ENCODE peak calls at places on chromosomes 2 and 18, in eight cellular contexts. M is right lobe of liver, V is esophagus squamous epithelium, F is sigmoid colon, S is Peyer's patch, X is breast epithelium, C is suprapubic skin, Q is heart left ventricle. P is an unnamed sample.

GRCh38 chr18:9698497-9698896 is 9.6 kb upstream of the RAB31 start:
- DNase-seq in V (no peak), Q (no peak), F (no peak), S (no peak), C (no peak), X (no peak), M (peak), P (no peak)

GRCh38 chr2:96832751-96833507 is 10.9 kb downstream of the ANKRD23 start:
- DNase-seq in Q (peak), F (peak), V (no peak), M (peak), C (no peak), S (peak), X (peak), P (peak)

GRCh38 chr2:2683581-2683980 is 352.5 kb upstream of the MYT1L start:
- DNase-seq in C (no peak), S (no peak), F (no peak), X (no peak), V (no peak), Q (no peak), M (no peak), P (no peak)

GRCh38 chr2:6222296-6222695 is 530.1 kb downstream of the SOX11 start:
- DNase-seq in X (no peak), F (no peak), C (no peak), M (no peak), V (no peak), Q (no peak), S (no peak), P (no peak)

GRCh38 chr2:224882291-224883171 is 159.7 kb downstream of the DOCK10 start:
- DNase-seq in Q (no peak), M (no peak), F (no peak), C (no peak), X (no peak), V (no peak), S (no peak), P (no peak)

GRCh38 chr2:19753818-19754217 is 148.0 kb downstream of the TTC32 start:
- DNase-seq in F (no peak), Q (no peak), S (no peak), X (no peak), V (no peak), C (no peak), M (no peak), P (no peak)

GRCh38 chr2:169349528-169349927 is 12.8 kb downstream of the LRP2 start:
- DNase-seq in Q (no peak), S (no peak), C (no peak), M (no peak), F (no peak), X (no peak), V (no peak), P (no peak)

GRCh38 chr2:209458018-209458979 is 34.5 kb downstream of the MAP2 start:
- DNase-seq in F (no peak), C (no peak), S (no peak), M (no peak), Q (no peak), X (no peak), V (no peak), P (no peak)

GRCh38 chr2:136495636-136496035 is 269.7 kb upstream of the THSD7B start:
- DNase-seq in F (no peak), V (no peak), C (no peak), Q (no peak), M (no peak), X (no peak), S (no peak), P (no peak)

GRCh38 chr2:124753842-124754241 is 728.8 kb downstream of the CNTNAP5 start:
- DNase-seq in C (no peak), S (no peak), V (no peak), X (no peak), M (no peak), F (no peak), Q (no peak), P (no peak)

GRCh38 chr18:71442830-71443229 is 1101.3 kb downstream of the CBLN2 start:
- DNase-seq in C (no peak), X (no peak), S (no peak), Q (no peak), M (no peak), V (no peak), F (no peak), P (no peak)

GRCh38 chr18:70555046-70555445 is 266.2 kb downstream of the SOCS6 start:
- DNase-seq in S (no peak), V (no peak), Q (no peak), C (no peak), M (no peak), X (no peak), F (no peak), P (no peak)

GRCh38 chr2:129782618-129782960 is 196.9 kb upstream of the RAB6C start:
- DNase-seq in F (no peak), C (no peak), X (peak), V (no peak), M (no peak), S (no peak), Q (no peak), P (no peak)

GRCh38 chr2:203891474-203891873 is 23.9 kb downstream of the CTLA4 start:
- DNase-seq in S (no peak), Q (no peak), X (no peak), M (no peak), C (no peak), V (no peak), F (peak), P (no peak)

GRCh38 chr18:55504808-55505207 is 83.2 kb downstream of the TCF4 start:
- DNase-seq in V (no peak), C (no peak), S (no peak), F (no peak), M (no peak), Q (no peak), X (no peak), P (no peak)
- H3K27ac ChIP-seq in V (no peak), C (no peak), S (no peak), F (no peak), M (no peak), Q (no peak), X (no peak), P (no peak)

DNA sequence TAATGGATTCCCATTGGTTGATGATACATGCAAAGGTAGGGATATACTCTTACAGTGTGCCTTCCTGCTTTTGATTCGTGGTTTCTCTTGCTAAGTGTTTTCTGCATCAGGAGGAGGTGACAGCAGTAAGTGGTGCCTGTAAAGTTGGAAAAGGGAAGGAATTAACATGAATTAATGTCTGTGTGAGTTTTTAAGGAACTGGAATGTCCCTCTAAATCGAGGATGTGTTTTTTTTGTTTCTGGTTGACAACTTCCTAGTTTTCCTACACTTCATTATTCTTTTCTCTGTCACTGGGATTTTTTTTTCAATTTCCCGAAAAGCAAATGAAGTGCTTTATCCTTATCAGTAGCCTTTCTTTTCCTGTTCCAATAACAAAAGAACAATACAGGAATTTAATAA is 54.4 kb downstream of the CRIM1 start:
- DNase-seq in M (no peak), V (no peak), F (no peak), Q (no peak), C (no peak), S (no peak), X (no peak), P (no peak)
- TF ChIP-seq POLR2A in M (no peak), V (no peak), F (no peak), Q (no peak), C (no peak), S (no peak), X (no peak), P (no peak)

GRCh38 chr2:64331846-64332245 is 122.1 kb upstream of the LGALSL start:
- DNase-seq in S (no peak), M (no peak), F (no peak), V (no peak), Q (no peak), X (no peak), C (no peak), P (no peak)

GRCh38 chr2:64330281-64330680 is 123.7 kb upstream of the LGALSL start:
- DNase-seq in X (no peak), Q (no peak), M (no peak), F (no peak), C (peak), V (no peak), S (no peak), P (no peak)

GRCh38 chr2:64331430-64331700 is 122.6 kb upstream of the LGALSL start:
- DNase-seq in C (no peak), X (no peak), M (no peak), V (no peak), F (no peak), S (no peak), Q (no peak), P (no peak)

GRCh38 chr2:64329848-64330247 is 124.1 kb upstream of the LGALSL start:
- DNase-seq in Q (peak), V (no peak), X (no peak), F (no peak), C (peak), S (no peak), M (no peak), P (no peak)

DNA sequence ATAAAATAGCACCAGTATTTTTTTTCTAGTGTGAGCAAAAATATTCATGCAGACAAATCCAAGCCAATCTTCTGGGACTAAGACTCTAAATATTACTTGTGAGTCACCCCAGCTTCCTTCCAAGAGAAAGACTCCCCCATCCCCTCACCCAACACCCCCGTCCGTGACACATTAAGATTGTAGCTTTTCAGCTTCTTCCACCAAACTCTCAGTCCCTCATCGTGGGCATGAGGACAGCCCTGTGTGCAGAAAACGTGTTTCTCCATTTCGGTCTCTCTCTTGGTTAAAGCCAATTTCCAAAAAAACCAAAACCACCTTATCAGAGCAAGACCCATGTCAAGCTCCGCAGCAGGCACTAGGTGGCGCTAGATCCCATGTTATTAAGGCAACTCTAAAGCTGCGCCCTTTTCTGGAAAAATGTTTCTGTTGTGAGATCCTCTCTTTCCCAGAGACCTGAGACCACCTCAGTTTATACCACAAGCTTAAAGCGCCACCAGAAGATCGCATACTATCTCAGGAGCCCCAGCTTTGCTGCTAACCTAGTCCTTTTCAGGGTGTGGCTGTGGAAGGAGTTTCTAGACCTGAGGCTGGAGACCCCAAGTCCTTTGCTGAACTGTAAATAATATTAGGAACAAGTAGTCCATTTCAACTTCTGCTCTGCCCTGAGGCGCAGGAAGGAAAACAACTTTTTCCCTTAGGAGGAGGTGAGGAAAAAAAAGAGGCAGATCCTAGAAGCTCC is 123.1 kb upstream of the LGALSL start:
- DNase-seq in Q (peak), X (peak), F (peak), S (peak), C (peak), V (peak), M (peak), P (peak)
- H3K27ac ChIP-seq in Q (peak), X (peak), F (peak), S (no peak), C (peak), V (peak), M (no peak), P (peak)

DNA sequence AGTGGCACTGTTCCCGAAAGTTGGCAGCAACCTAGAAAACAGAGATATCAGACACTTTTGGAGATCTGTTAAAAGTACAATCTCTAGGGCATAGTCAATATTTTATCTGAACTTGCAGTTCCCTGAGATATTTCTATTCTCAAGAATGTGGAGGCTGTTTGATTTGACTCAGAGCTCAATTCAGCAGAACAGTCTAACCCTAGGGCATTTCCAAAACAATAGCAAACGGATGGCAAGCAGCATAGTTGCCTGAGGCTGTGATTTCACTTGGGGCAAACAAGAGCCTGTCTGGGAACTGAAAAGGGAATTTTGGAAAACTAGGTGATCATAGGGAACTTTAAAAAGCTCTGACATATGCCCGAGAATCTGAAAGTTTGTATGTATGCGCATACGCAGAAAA is 772.8 kb upstream of the LRRTM1 start:
- DNase-seq in M (no peak), Q (no peak), C (no peak), S (no peak), F (no peak), V (no peak), X (no peak), P (no peak)
- TF ChIP-seq POLR2A in M (no peak), Q (no peak), C (no peak), S (no peak), F (no peak), V (no peak), X (no peak), P (no peak)

GRCh38 chr2:173991857-173992588 is 26.9 kb upstream of the SP3 start:
- DNase-seq in M (peak), V (no peak), F (peak), X (no peak), C (peak), S (no peak), Q (peak), P (no peak)
- H3K27ac ChIP-seq in M (peak), V (peak), F (peak), X (peak), C (peak), S (peak), Q (peak), P (no peak)

GRCh38 chr2:101121174-101121573 is 30.0 kb downstream of the TBC1D8 start:
- DNase-seq in C (no peak), X (no peak), M (no peak), V (no peak), Q (peak), F (no peak), S (no peak), P (no peak)

GRCh38 chr2:101116348-101116747 is 34.8 kb downstream of the TBC1D8 start:
- DNase-seq in M (no peak), Q (no peak), X (no peak), C (no peak), V (no peak), S (no peak), F (no peak), P (no peak)

GRCh38 chr2:101120124-101120996 is 30.8 kb downstream of the TBC1D8 start:
- DNase-seq in M (peak), S (no peak), Q (peak), F (peak), X (peak), C (peak), V (peak), P (peak)

GRCh38 chr2:101116841-101117552 is 34.2 kb downstream of the TBC1D8 start:
- DNase-seq in Q (peak), M (peak), F (no peak), S (no peak), V (no peak), C (no peak), X (no peak), P (no peak)

DNA sequence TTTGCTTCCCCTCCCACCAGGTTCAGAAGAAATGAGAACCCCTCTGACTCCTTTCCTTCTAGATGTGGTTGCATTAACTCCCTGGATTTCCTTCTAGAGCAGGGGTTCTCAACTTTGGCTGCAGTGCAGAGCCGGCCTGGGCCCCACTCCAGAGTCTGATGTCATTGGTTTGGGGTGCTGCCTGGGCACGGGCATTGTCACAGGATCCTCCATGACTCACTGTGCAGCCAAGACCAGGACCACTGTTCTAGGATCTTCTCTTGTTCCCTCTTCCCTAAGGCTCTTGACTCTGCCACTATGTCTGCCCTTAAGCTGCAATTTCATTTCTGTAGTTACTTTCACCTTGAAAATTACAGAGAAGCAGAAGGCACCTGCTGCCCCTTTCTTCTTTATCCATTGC is 31.8 kb downstream of the TBC1D8 start:
- DNase-seq in S (no peak), X (no peak), V (no peak), Q (peak), F (no peak), M (peak), C (no peak), P (no peak)
- TF ChIP-seq POLR2A in S (no peak), X (no peak), V (no peak), Q (no peak), F (no peak), M (no peak), C (no peak), P (no peak)